ENCODE peak calls at places on chromosomes 6 and 20, in ten cellular contexts. Q, A, V, P, G, F, D, N, T and E are unnamed samples.

GRCh38 chr6:126721581-126722145 is 381.7 kb downstream of the CENPW start:
- DNase-seq in G (no peak), P (no peak), N (no peak), T (no peak), A (no peak), F (peak), Q (peak), V (no peak), D (no peak), E (no peak)

GRCh38 chr6:118307581-118307980 is 240.5 kb upstream of the PLN start:
- DNase-seq in G (no peak), D (no peak), T (no peak), P (no peak), Q (no peak), V (no peak), F (no peak), N (peak), A (no peak), E (no peak)

GRCh38 chr6:1624848-1625341 is 15.2 kb downstream of the FOXC1 start:
- DNase-seq in D (no peak), Q (no peak), N (no peak), A (no peak), V (no peak), P (no peak), T (peak), G (no peak), F (no peak), E (no peak)

GRCh38 chr6:8085053-8085511 is 17.3 kb downstream of the EEF1E1 start:
- DNase-seq in N (no peak), V (no peak), Q (peak), D (no peak), F (peak), G (peak), T (peak), P (no peak), A (no peak), E (no peak)

GRCh38 chr6:143333081-143333480 is 117.4 kb downstream of the ADAT2 start:
- DNase-seq in G (no peak), D (no peak), F (no peak), T (no peak), V (no peak), A (no peak), Q (no peak), N (no peak), P (no peak), E (no peak)

GRCh38 chr6:102994866-102995265 is 1601.4 kb downstream of the GRIK2 start:
- DNase-seq in T (no peak), V (no peak), P (no peak), D (no peak), A (no peak), G (no peak), Q (no peak), F (no peak), N (no peak), E (no peak)

GRCh38 chr20:11274137-11274536 is 600.3 kb upstream of the JAG1 start:
- DNase-seq in T (peak), N (peak), F (peak), V (no peak), Q (peak), P (no peak), A (peak), D (peak), G (peak), E (no peak)

GRCh38 chr6:138482816-138483215 is 16.5 kb downstream of the NHSL1 start:
- DNase-seq in D (no peak), Q (no peak), P (no peak), V (no peak), F (no peak), A (no peak), N (no peak), G (no peak), T (no peak), E (no peak)

GRCh38 chr6:2026133-2026532 is 219.3 kb downstream of the GMDS start:
- DNase-seq in Q (peak), D (no peak), G (peak), V (no peak), F (no peak), P (no peak), A (no peak), N (no peak), T (peak), E (no peak)